ENCODE peak calls at places on chromosomes 7 and 10, in six cellular contexts. F is fibroblast of villous mesenchyme, P is left ventricle myocardium inferior, Q is bronchial epithelial cell, J is AG04449, G is fibroblast of lung. Z is an unnamed sample.

GRCh38 chr7:1087462-1087809 is 477 bp upstream of the GPER1 start:
- DNase-seq in G (peak), J (peak), P (no peak), Q (no peak), F (peak), Z (no peak)

GRCh38 chr7:142776206-142776844 is 5.6 kb downstream of the PRSS2 start:
- DNase-seq in Q (no peak), J (no peak), F (peak), G (peak), P (no peak), Z (no peak)

GRCh38 chr10:92693534-92693893 is 3.8 kb downstream of the HHEX start:
- DNase-seq in F (no peak), Q (no peak), P (no peak), G (no peak), J (no peak), Z (no peak)

GRCh38 chr10:123392182-123392930 is 238.2 kb downstream of the BUB3 start:
- DNase-seq in G (no peak), P (no peak), Q (no peak), F (no peak), J (no peak), Z (no peak)

GRCh38 chr7:20217193-20217948 is at the start of gene MACC1:
- DNase-seq in P (no peak), G (no peak), F (no peak), J (no peak), Q (peak), Z (no peak)

GRCh38 chr10:124152781-124153600 is 59.6 kb upstream of the CHST15 start:
- DNase-seq in P (peak), Q (peak), F (peak), G (peak), J (peak), Z (peak)

GRCh38 chr7:154310114-154310513 is 257.9 kb downstream of the DPP6 start:
- DNase-seq in J (no peak), G (no peak), Q (no peak), F (no peak), P (no peak), Z (no peak)

GRCh38 chr7:51324206-51324884 is 7.7 kb upstream of the COBL start:
- DNase-seq in Q (peak), P (no peak), J (no peak), F (peak), G (peak), Z (peak)

GRCh38 chr7:5248201-5248885 is 34.4 kb upstream of the SLC29A4 start:
- DNase-seq in P (peak), F (peak), J (no peak), Q (no peak), G (no peak), Z (peak)

GRCh38 chr7:7653568-7654187 is 13.1 kb downstream of the UMAD1 start:
- DNase-seq in Q (peak), J (no peak), P (no peak), F (peak), G (no peak), Z (no peak)

GRCh38 chr10:73998623-73999622 is 1.0 kb downstream of the VCL start:
- DNase-seq in G (peak), F (peak), J (no peak), P (peak), Q (peak), Z (peak)

GRCh38 chr7:25025218-25025671 is 45.3 kb upstream of the OSBPL3 start:
- DNase-seq in P (no peak), F (peak), Q (peak), J (peak), G (peak), Z (peak)

GRCh38 chr10:115272482-115272881 is 179.3 kb downstream of the ATRNL1 start:
- DNase-seq in P (no peak), Q (no peak), J (no peak), G (no peak), F (no peak), Z (no peak)

GRCh38 chr10:3654496-3654895 is 130.5 kb downstream of the KLF6 start:
- DNase-seq in G (peak), J (no peak), Q (no peak), P (no peak), F (peak), Z (no peak)

GRCh38 chr10:35626971-35627507 is 15.1 kb downstream of the FZD8 start:
- DNase-seq in F (peak), Q (peak), G (peak), J (no peak), P (no peak), Z (no peak)

GRCh38 chr10:128779457-128779856 is 653.2 kb upstream of the MKI67 start:
- DNase-seq in J (no peak), Q (no peak), G (no peak), F (no peak), P (no peak), Z (no peak)

GRCh38 chr10:97685395-97685958 is 1.6 kb downstream of the AVPI1 start:
- DNase-seq in P (no peak), G (peak), Q (peak), F (peak), J (no peak), Z (no peak)

GRCh38 chr7:96792115-96792514 is 82.5 kb upstream of the SEM1 start:
- DNase-seq in F (no peak), P (no peak), Q (no peak), G (no peak), J (no peak), Z (no peak)

GRCh38 chr10:18523025-18523424 is 128.4 kb downstream of the NSUN6 start:
- DNase-seq in G (peak), P (no peak), Q (no peak), J (no peak), F (peak), Z (no peak)

GRCh38 chr7:158672975-158673374 is 31.6 kb downstream of the NCAPG2 start:
- DNase-seq in J (no peak), P (no peak), F (no peak), G (peak), Q (peak), Z (no peak)

GRCh38 chr7:29807179-29807841 is 1.0 kb downstream of the WIPF3 start:
- DNase-seq in F (no peak), Q (no peak), P (peak), J (no peak), G (no peak), Z (no peak)

GRCh38 chr10:56269181-56269580 is 91.9 kb downstream of the ZWINT start:
- DNase-seq in J (no peak), G (no peak), F (no peak), P (no peak), Q (peak), Z (no peak)

GRCh38 chr10:131556897-131557500 is 245.5 kb upstream of the TCERG1L start:
- DNase-seq in J (no peak), Q (no peak), G (no peak), P (no peak), F (no peak), Z (no peak)

GRCh38 chr7:51186531-51186930 is 130.1 kb downstream of the COBL start:
- DNase-seq in J (no peak), G (peak), P (peak), F (no peak), Q (peak), Z (peak)

GRCh38 chr7:134478707-134479106 is 19.8 kb upstream of the AKR1B1 start:
- DNase-seq in F (peak), J (no peak), P (no peak), G (no peak), Q (peak), Z (no peak)

GRCh38 chr7:117148971-117149370 is 173.9 kb downstream of the WNT2 start:
- DNase-seq in F (no peak), Q (no peak), P (no peak), G (no peak), J (no peak), Z (no peak)

GRCh38 chr10:13767721-13768178 is 181.0 kb downstream of the PRPF18 start:
- DNase-seq in F (no peak), Q (no peak), J (no peak), P (no peak), G (no peak), Z (no peak)

GRCh38 chr10:16519908-16520861 is 1.5 kb downstream of the C1QL3 start:
- DNase-seq in F (no peak), G (no peak), Q (no peak), P (no peak), J (no peak), Z (no peak)

GRCh38 chr7:55127135-55127551 is 108.3 kb downstream of the EGFR start:
- DNase-seq in F (no peak), Q (no peak), J (no peak), P (no peak), G (no peak), Z (no peak)

GRCh38 chr10:95287281-95287680 is 3.5 kb downstream of the PDLIM1 start:
- DNase-seq in J (no peak), F (peak), Q (no peak), P (no peak), G (no peak), Z (no peak)

GRCh38 chr10:88989824-88990527 is 622 bp upstream of the FAS start:
- DNase-seq in G (peak), Q (peak), P (no peak), F (peak), J (no peak), Z (peak)

GRCh38 chr7:26153823-26154783 is 2.1 kb downstream of the NFE2L3 start:
- DNase-seq in J (no peak), G (peak), P (no peak), F (no peak), Q (peak), Z (no peak)

GRCh38 chr7:132133501-132133900 is 442.8 kb downstream of the PLXNA4 start:
- DNase-seq in Q (no peak), G (no peak), F (no peak), P (no peak), J (no peak), Z (no peak)

GRCh38 chr10:127906548-127907377 is at the start of gene PTPRE:
- DNase-seq in G (peak), P (peak), Q (peak), F (peak), J (no peak), Z (no peak)

GRCh38 chr10:14833106-14833505 is 4.7 kb downstream of the CDNF start:
- DNase-seq in P (no peak), F (no peak), G (no peak), Q (no peak), J (no peak), Z (no peak)

GRCh38 chr10:49163741-49164140 is 24.4 kb downstream of the TMEM273 start:
- DNase-seq in Q (no peak), J (peak), F (peak), G (peak), P (no peak), Z (peak)

GRCh38 chr10:28374036-28374435 is 71.2 kb upstream of the MPP7 start:
- DNase-seq in G (no peak), J (no peak), Q (no peak), P (no peak), F (no peak), Z (no peak)

GRCh38 chr10:89466599-89467035 is 52.2 kb downstream of the IFIT5 start:
- DNase-seq in P (no peak), J (no peak), F (peak), G (peak), Q (peak), Z (no peak)

GRCh38 chr7:33979300-33979806 is 74.0 kb downstream of the BMPER start:
- DNase-seq in F (no peak), J (no peak), Q (no peak), P (no peak), G (no peak), Z (no peak)

GRCh38 chr7:33982425-33982786 is 77.1 kb downstream of the BMPER start:
- DNase-seq in F (peak), P (no peak), Q (peak), G (peak), J (no peak), Z (no peak)

GRCh38 chr7:33981221-33981620 is 75.9 kb downstream of the BMPER start:
- DNase-seq in Q (no peak), J (no peak), P (no peak), G (peak), F (peak), Z (no peak)

GRCh38 chr7:33981686-33982424 is 76.5 kb downstream of the BMPER start:
- DNase-seq in Q (no peak), P (no peak), J (no peak), F (peak), G (peak), Z (peak)

GRCh38 chr7:33979807-33980355 is 74.5 kb downstream of the BMPER start:
- DNase-seq in F (peak), Q (peak), J (peak), G (peak), P (no peak), Z (peak)
- H3K4me3 ChIP-seq in F (no peak), Q (no peak), J (no peak), G (no peak), P (no peak), Z (no peak)

GRCh38 chr10:1241973-1242935 is 186.1 kb downstream of the WDR37 start:
- DNase-seq in F (no peak), Q (no peak), P (no peak), G (no peak), J (no peak), Z (no peak)

GRCh38 chr10:1242975-1243374 is 186.8 kb downstream of the WDR37 start:
- DNase-seq in P (no peak), J (no peak), Q (no peak), G (no peak), F (no peak), Z (no peak)

GRCh38 chr10:1243486-1244182 is 187.4 kb downstream of the WDR37 start:
- DNase-seq in P (no peak), F (no peak), Q (no peak), G (no peak), J (no peak), Z (no peak)

GRCh38 chr10:1241322-1241890 is 185.2 kb downstream of the WDR37 start:
- DNase-seq in J (no peak), G (no peak), F (no peak), Q (no peak), P (no peak), Z (no peak)

DNA sequence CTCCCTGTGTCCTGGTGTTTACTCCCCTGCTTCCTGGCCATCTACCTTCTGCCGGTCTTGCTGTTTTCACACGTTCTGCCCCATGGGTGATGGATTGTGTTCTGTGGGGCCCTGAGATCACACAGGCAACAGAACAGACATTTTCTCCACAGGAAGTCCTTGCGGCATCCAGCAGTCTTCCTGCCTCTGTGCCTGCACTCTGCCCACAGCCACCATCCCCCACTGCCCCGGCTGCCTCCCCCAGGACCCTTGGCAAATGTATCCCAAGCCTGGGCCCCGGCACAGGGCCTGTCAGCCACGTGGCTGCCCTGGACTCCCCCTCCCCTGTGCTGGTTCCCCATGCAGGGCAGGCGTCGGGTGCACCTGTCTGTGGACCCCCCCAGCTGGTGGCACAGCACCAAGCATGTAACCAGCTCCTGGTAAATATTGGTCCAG is 184.2 kb downstream of the WDR37 start:
- DNase-seq in F (no peak), Q (no peak), J (no peak), P (no peak), G (no peak), Z (no peak)
- H3K4me3 ChIP-seq in F (no peak), Q (no peak), J (no peak), P (no peak), G (no peak), Z (no peak)

GRCh38 chr10:79072994-79073654 is 4.4 kb downstream of the ZMIZ1 start:
- DNase-seq in J (no peak), P (no peak), G (no peak), Q (no peak), F (no peak), Z (no peak)

GRCh38 chr10:79070611-79071534 is 2.1 kb downstream of the ZMIZ1 start:
- DNase-seq in P (peak), J (no peak), G (peak), Q (peak), F (peak), Z (peak)

GRCh38 chr10:79071535-79071923 is 2.8 kb downstream of the ZMIZ1 start:
- DNase-seq in Q (no peak), F (no peak), P (no peak), G (no peak), J (no peak), Z (no peak)

GRCh38 chr10:79073784-79074432 is 5.1 kb downstream of the ZMIZ1 start:
- DNase-seq in J (no peak), P (peak), F (peak), Q (no peak), G (peak), Z (no peak)

GRCh38 chr10:79072041-79072441 is 3.3 kb downstream of the ZMIZ1 start:
- DNase-seq in J (no peak), F (no peak), Q (no peak), G (peak), P (no peak), Z (no peak)
- H3K4me3 ChIP-seq in J (peak), F (peak), Q (no peak), G (no peak), P (peak), Z (peak)

GRCh38 chr7:155809947-155810606 is 2.2 kb downstream of the SHH start:
- DNase-seq in J (no peak), Q (no peak), P (no peak), G (no peak), F (no peak), Z (no peak)
- H3K4me3 ChIP-seq in J (no peak), Q (no peak), P (peak), G (no peak), F (no peak), Z (no peak)

GRCh38 chr7:92650391-92650790 is 60.2 kb upstream of the FAM133B start:
- DNase-seq in Q (no peak), P (no peak), F (no peak), J (no peak), G (no peak), Z (no peak)

GRCh38 chr7:92648082-92648481 is 57.9 kb upstream of the FAM133B start:
- DNase-seq in F (no peak), Q (no peak), J (no peak), G (no peak), P (no peak), Z (no peak)

GRCh38 chr7:92655346-92655884 is 65.2 kb upstream of the FAM133B start:
- DNase-seq in Q (no peak), G (no peak), F (no peak), P (no peak), J (no peak), Z (no peak)

GRCh38 chr7:92653136-92653535 is 62.9 kb upstream of the FAM133B start:
- DNase-seq in Q (no peak), J (no peak), G (no peak), F (no peak), P (no peak), Z (no peak)

GRCh38 chr7:92652536-92652935 is 62.3 kb upstream of the FAM133B start:
- DNase-seq in Q (peak), P (no peak), J (no peak), G (no peak), F (no peak), Z (no peak)
- H3K4me3 ChIP-seq in Q (no peak), P (no peak), J (no peak), G (no peak), F (no peak), Z (no peak)